ENCODE peak calls at places on chromosomes 7 and 10, in ten cellular contexts. G, C, X, A, T, Q, H, U, E and K are unnamed samples.
A peak's percentile ranks its signal among the peaks of the same experiment; 100 is the strongest.

GRCh38 chr7:46444266-46444665 is 523.2 kb upstream of the IGFBP3 start:
- DNase-seq in X (no peak), A (no peak), G (no peak), H (no peak), Q (no peak), C (no peak), T (no peak), U (no peak), E (no peak), K (no peak)

GRCh38 chr10:49163741-49164140 is 24.4 kb downstream of the TMEM273 start:
- DNase-seq in Q (no peak), U (no peak), H (no peak), G (peak; percentile 89), T (no peak), A (no peak), X (no peak), C (no peak), E (no peak), K (no peak)

GRCh38 chr7:70587739-70588138 is 544.2 kb upstream of the GALNT17 start:
- DNase-seq in Q (no peak), H (no peak), A (no peak), X (no peak), E (no peak), C (no peak), T (no peak), U (no peak), G (no peak), K (no peak)

GRCh38 chr7:25739096-25739495 is 412.9 kb upstream of the NFE2L3 start:
- DNase-seq in X (no peak), E (no peak), G (no peak), C (no peak), A (no peak), U (no peak), H (no peak), Q (no peak), T (no peak), K (no peak)

GRCh38 chr10:43216931-43217562 is 49.8 kb downstream of the RASGEF1A start:
- DNase-seq in A (no peak), E (no peak), U (no peak), Q (no peak), G (no peak), H (no peak), C (no peak), X (no peak), T (no peak), K (no peak)

GRCh38 chr7:100089458-100090201 is 861 bp downstream of the COPS6 start:
- DNase-seq in H (no peak), X (no peak), Q (no peak), E (no peak), U (no peak), G (peak; percentile 41), T (no peak), C (no peak), A (no peak), K (no peak)

GRCh38 chr7:47661051-47661714 is 79.3 kb upstream of the TNS3 start:
- DNase-seq in G (no peak), Q (no peak), E (no peak), C (no peak), H (no peak), U (no peak), A (no peak), T (no peak), X (no peak), K (no peak)

GRCh38 chr7:32532716-32533115 is 37.4 kb downstream of the AVL9 start:
- DNase-seq in X (no peak), C (no peak), U (no peak), H (no peak), E (no peak), Q (no peak), G (no peak), A (no peak), T (no peak), K (no peak)

GRCh38 chr7:157676456-157677255 is 339.9 kb downstream of the DNAJB6 start:
- DNase-seq in H (no peak), X (no peak), G (peak; percentile 13), T (no peak), Q (no peak), E (peak; percentile 7), C (no peak), A (no peak), U (no peak), K (no peak)

GRCh38 chr7:21305455-21306235 is 122.2 kb upstream of the SP4 start:
- DNase-seq in Q (no peak), U (no peak), X (no peak), E (no peak), C (no peak), H (no peak), G (no peak), T (peak; percentile 8), A (no peak), K (no peak)

GRCh38 chr7:133186060-133186459 is 66.8 kb upstream of the EXOC4 start:
- DNase-seq in A (no peak), H (no peak), C (no peak), E (no peak), X (no peak), U (no peak), G (no peak), Q (no peak), T (no peak), K (no peak)

GRCh38 chr10:47402681-47403301 is 18.7 kb upstream of the ZNF488 start:
- DNase-seq in T (no peak), U (peak; percentile 39), G (peak; percentile 93), Q (no peak), A (peak; percentile 71), E (peak; percentile 85), C (no peak), H (no peak), X (peak; percentile 29), K (peak; percentile 74)

GRCh38 chr10:3654496-3654895 is 130.5 kb downstream of the KLF6 start:
- DNase-seq in H (no peak), T (no peak), X (no peak), E (no peak), Q (no peak), G (peak; percentile 37), A (peak; percentile 10), C (no peak), U (no peak), K (no peak)

GRCh38 chr10:131819241-131820072 is 81.4 kb upstream of the PPP2R2D start:
- DNase-seq in C (no peak), T (no peak), E (no peak), H (no peak), G (no peak), A (no peak), X (no peak), Q (no peak), U (peak; percentile 88), K (no peak)

GRCh38 chr10:62990126-62990525 is 143.0 kb upstream of the NRBF2 start:
- DNase-seq in Q (no peak), H (no peak), E (no peak), U (no peak), A (no peak), T (no peak), G (no peak), C (no peak), X (no peak), K (no peak)

GRCh38 chr7:135661311-135662122 is 797 bp upstream of the STMP1 start:
- DNase-seq in Q (no peak), E (no peak), G (no peak), T (peak; percentile 67), U (no peak), X (no peak), A (no peak), C (no peak), H (peak; percentile 40), K (no peak)

GRCh38 chr10:88205842-88206446 is 342.5 kb downstream of the PTEN start:
- DNase-seq in E (no peak), H (no peak), X (no peak), A (no peak), T (no peak), U (no peak), G (peak; percentile 16), Q (no peak), C (no peak), K (no peak)

GRCh38 chr7:124655990-124656389 is 109.6 kb downstream of the GPR37 start:
- DNase-seq in G (no peak), U (no peak), H (no peak), X (no peak), Q (no peak), A (no peak), T (no peak), C (no peak), E (no peak), K (no peak)

GRCh38 chr10:130623680-130624271 is 487.6 kb downstream of the GLRX3 start:
- DNase-seq in A (no peak), H (no peak), E (no peak), U (no peak), Q (no peak), C (no peak), G (no peak), X (peak; percentile 13), T (no peak), K (no peak)

GRCh38 chr7:223118-223800 is 30.9 kb downstream of the FAM20C start:
- DNase-seq in C (no peak), H (no peak), G (peak; percentile 42), Q (no peak), U (no peak), X (no peak), T (no peak), A (no peak), E (no peak), K (no peak)

GRCh38 chr10:121754667-121755066 is 156.4 kb upstream of the FGFR2 start:
- DNase-seq in U (no peak), Q (no peak), X (no peak), G (peak; percentile 24), T (no peak), E (no peak), H (no peak), A (no peak), C (no peak), K (no peak)

GRCh38 chr10:111360260-111360925 is 283.6 kb downstream of the ADRA2A start:
- DNase-seq in C (no peak), E (peak; percentile 34), H (peak; percentile 40), Q (no peak), X (peak; percentile 78), G (no peak), T (no peak), U (peak; percentile 44), A (peak; percentile 26), K (no peak)

GRCh38 chr10:100209303-100209702 is 20.1 kb downstream of the CHUK start:
- DNase-seq in G (peak; percentile 80), U (no peak), X (no peak), T (no peak), E (no peak), A (peak; percentile 10), C (no peak), H (no peak), Q (no peak), K (no peak)

GRCh38 chr10:108556176-108556575 is 1367.1 kb downstream of the XPNPEP1 start:
- DNase-seq in Q (no peak), T (no peak), U (no peak), E (no peak), G (peak; percentile 24), A (no peak), C (no peak), X (no peak), H (no peak), K (no peak)

GRCh38 chr10:98170249-98171117 is 36.0 kb downstream of the R3HCC1L start:
- DNase-seq in U (no peak), G (peak; percentile 43), T (peak; percentile 0), E (peak; percentile 37), C (peak; percentile 42), A (peak; percentile 48), H (peak; percentile 37), Q (no peak), X (peak; percentile 67), K (peak; percentile 13)

GRCh38 chr7:85600425-85600824 is 413.6 kb upstream of the SEMA3D start:
- DNase-seq in C (no peak), H (no peak), U (no peak), A (no peak), X (no peak), T (no peak), Q (no peak), E (no peak), G (no peak), K (no peak)

GRCh38 chr10:34507217-34507616 is 307.9 kb downstream of the PARD3 start:
- DNase-seq in Q (no peak), C (no peak), E (no peak), T (peak; percentile 67), U (no peak), H (no peak), X (peak; percentile 64), A (no peak), G (no peak), K (no peak)

GRCh38 chr10:11328264-11329054 is 283.0 kb downstream of the USP6NL start:
- DNase-seq in Q (no peak), U (no peak), T (no peak), E (no peak), X (peak; percentile 22), G (no peak), A (no peak), C (no peak), H (no peak), K (no peak)